ENCODE peak calls at places on chromosomes 4 and X, in six cellular contexts. M is mesenchymal stem cell, I is H1, K is IMR-90, C is mesendoderm, Y is neuronal stem cell. D is an unnamed sample.

GRCh38 chrX:97987979-97988378 is 1104.3 kb downstream of the RPA4 start:
- DNase-seq in C (no peak), M (no peak), I (no peak), K (no peak), Y (no peak), D (no peak)

GRCh38 chr4:139798456-139798855 is 132.8 kb downstream of the MGST2 start:
- DNase-seq in K (peak; percentile 10), I (no peak), Y (no peak), M (no peak), C (no peak), D (no peak)

GRCh38 chrX:50469206-50469605 is 1.4 kb downstream of the DGKK start:
- DNase-seq in K (no peak), I (no peak), C (no peak), Y (no peak), M (no peak), D (peak; percentile 30)

GRCh38 chrX:75784689-75785491 is at the start of gene MAGEE2:
- DNase-seq in Y (no peak), K (no peak), I (no peak), C (no peak), M (no peak), D (no peak)

GRCh38 chrX:110442631-110443030 is 84.0 kb downstream of the RTL9 start:
- DNase-seq in Y (no peak), K (peak; percentile 11), M (peak; percentile 22), C (peak; percentile 75), I (no peak), D (peak; percentile 71)

GRCh38 chr4:87174672-87175071 is 45.7 kb downstream of the KLHL8 start:
- DNase-seq in M (no peak), Y (no peak), K (no peak), C (no peak), I (no peak), D (no peak)

GRCh38 chr4:24794916-24795665 is at the start of gene SOD3:
- DNase-seq in I (peak; percentile 53), K (peak; percentile 86), Y (peak; percentile 48), M (peak; percentile 69), C (peak; percentile 91), D (peak; percentile 93)

GRCh38 chr4:2266181-2266580 is 4.3 kb upstream of the MXD4 start:
- DNase-seq in M (no peak), K (no peak), I (no peak), Y (no peak), C (no peak), D (no peak)

GRCh38 chrX:37371578-37371981 is 22.4 kb downstream of the PRRG1 start:
- DNase-seq in C (no peak), Y (no peak), I (no peak), M (no peak), K (peak; percentile 14), D (no peak)

GRCh38 chr4:11423465-11423864 is 5.2 kb downstream of the HS3ST1 start:
- DNase-seq in C (peak; percentile 94), M (no peak), K (no peak), Y (no peak), I (no peak), D (no peak)

GRCh38 chr4:83065268-83065667 is 30.3 kb downstream of the COPS4 start:
- DNase-seq in Y (no peak), K (no peak), M (no peak), I (no peak), C (no peak), D (no peak)

GRCh38 chr4:47704693-47705325 is 133.1 kb downstream of the CORIN start:
- DNase-seq in C (peak; percentile 81), Y (peak; percentile 42), M (peak; percentile 59), I (peak; percentile 19), K (peak; percentile 37), D (peak; percentile 70)

GRCh38 chrX:13627306-13627705 is 25.6 kb upstream of the TCEANC start:
- DNase-seq in K (no peak), C (no peak), M (no peak), I (no peak), Y (no peak), D (no peak)

GRCh38 chr4:186557486-186557885 is 2.1 kb upstream of the MTNR1A start:
- DNase-seq in Y (no peak), C (no peak), K (peak; percentile 45), M (peak; percentile 84), I (no peak), D (no peak)

GRCh38 chrX:11100281-11101035 is 10.7 kb upstream of the HCCS start:
- DNase-seq in M (peak; percentile 75), I (no peak), C (peak; percentile 69), Y (peak; percentile 31), K (peak; percentile 80), D (peak; percentile 30)

GRCh38 chrX:40460926-40461325 is 119.8 kb upstream of the ATP6AP2 start:
- DNase-seq in C (no peak), M (no peak), Y (no peak), K (no peak), I (no peak), D (no peak)

GRCh38 chr4:48445704-48446103 is 37.4 kb upstream of the SLC10A4 start:
- DNase-seq in C (no peak), I (no peak), M (peak; percentile 13), Y (no peak), K (peak; percentile 12), D (no peak)

GRCh38 chr4:71614626-71615025 is 169.3 kb downstream of the GC start:
- DNase-seq in C (no peak), I (no peak), K (no peak), Y (no peak), M (no peak), D (no peak)

GRCh38 chrX:116827063-116827462 is 364.3 kb upstream of the CT83 start:
- DNase-seq in I (no peak), K (no peak), C (no peak), M (no peak), Y (no peak), D (no peak)
- H3K23ac ChIP-seq in I (no peak overlapping the region), K (no peak overlapping the region), C (no peak overlapping the region), M (no peak overlapping the region), Y (no peak overlapping the region), D (no peak overlapping the region)

DNA sequence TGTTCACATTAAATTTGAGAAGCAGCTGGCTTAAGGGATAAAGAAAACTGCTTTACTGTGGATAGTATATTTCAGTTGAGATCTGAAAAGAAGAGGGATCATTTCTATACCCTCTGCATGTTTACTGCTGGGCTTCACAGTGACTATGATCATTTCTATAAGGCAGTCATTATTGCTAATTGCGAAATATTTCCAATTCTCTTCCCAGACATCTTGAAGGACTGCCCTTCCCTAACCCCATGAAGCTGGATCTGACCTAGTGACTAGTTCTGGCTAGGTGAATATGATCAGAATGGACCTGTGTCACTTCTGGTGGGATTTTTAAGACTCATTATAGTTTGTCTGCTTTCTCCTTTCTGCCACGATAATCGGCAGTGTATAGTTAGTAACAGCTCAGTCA is 506.5 kb upstream of the GALNT7 start:
- DNase-seq in M (no peak), I (no peak), C (no peak), K (no peak), Y (no peak), D (no peak)
- H2BK5ac ChIP-seq in M (no peak overlapping the region), I (no peak overlapping the region), C (no peak overlapping the region), K (no peak overlapping the region), Y (no peak overlapping the region), D (no peak overlapping the region)

GRCh38 chr4:84927428-84927827 is 39.1 kb downstream of the WDFY3 start:
- DNase-seq in I (no peak), C (peak; percentile 50), K (no peak), Y (no peak), M (no peak), D (no peak)

GRCh38 chr4:84931274-84931673 is 35.2 kb downstream of the WDFY3 start:
- DNase-seq in Y (no peak), K (no peak), I (no peak), M (no peak), C (no peak), D (no peak)

GRCh38 chr4:84924439-84924838 is 42.1 kb downstream of the WDFY3 start:
- DNase-seq in Y (no peak), C (no peak), K (no peak), I (no peak), M (no peak), D (no peak)

GRCh38 chr4:84931961-84932360 is 34.5 kb downstream of the WDFY3 start:
- DNase-seq in I (no peak), M (no peak), C (no peak), Y (no peak), K (no peak), D (no peak)

DNA sequence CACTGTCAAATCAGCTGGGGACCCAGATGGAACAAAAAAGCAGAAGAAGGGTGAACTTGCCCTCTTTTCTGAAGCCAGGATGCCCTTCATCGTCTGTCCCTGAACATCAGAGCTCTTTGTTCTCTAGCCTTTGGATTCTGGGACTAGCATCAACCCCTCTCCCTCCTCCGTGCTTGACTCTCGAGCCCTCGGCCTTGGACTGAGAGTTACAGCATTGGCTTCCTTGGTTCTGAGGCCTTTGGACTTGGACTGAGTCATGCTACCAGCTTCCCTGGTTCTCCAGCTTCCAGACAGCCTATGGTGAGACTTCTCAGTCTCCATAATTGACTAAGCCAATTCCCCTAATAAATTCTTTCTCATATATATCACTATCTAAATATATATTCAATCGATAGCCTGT is 38.4 kb downstream of the WDFY3 start:
- DNase-seq in I (no peak), C (no peak), Y (no peak), M (no peak), K (no peak), D (no peak)
- H3K23ac ChIP-seq in I (no peak overlapping the region), C (no peak overlapping the region), Y (no peak overlapping the region), M (no peak overlapping the region), K (no peak overlapping the region), D (no peak overlapping the region)

DNA sequence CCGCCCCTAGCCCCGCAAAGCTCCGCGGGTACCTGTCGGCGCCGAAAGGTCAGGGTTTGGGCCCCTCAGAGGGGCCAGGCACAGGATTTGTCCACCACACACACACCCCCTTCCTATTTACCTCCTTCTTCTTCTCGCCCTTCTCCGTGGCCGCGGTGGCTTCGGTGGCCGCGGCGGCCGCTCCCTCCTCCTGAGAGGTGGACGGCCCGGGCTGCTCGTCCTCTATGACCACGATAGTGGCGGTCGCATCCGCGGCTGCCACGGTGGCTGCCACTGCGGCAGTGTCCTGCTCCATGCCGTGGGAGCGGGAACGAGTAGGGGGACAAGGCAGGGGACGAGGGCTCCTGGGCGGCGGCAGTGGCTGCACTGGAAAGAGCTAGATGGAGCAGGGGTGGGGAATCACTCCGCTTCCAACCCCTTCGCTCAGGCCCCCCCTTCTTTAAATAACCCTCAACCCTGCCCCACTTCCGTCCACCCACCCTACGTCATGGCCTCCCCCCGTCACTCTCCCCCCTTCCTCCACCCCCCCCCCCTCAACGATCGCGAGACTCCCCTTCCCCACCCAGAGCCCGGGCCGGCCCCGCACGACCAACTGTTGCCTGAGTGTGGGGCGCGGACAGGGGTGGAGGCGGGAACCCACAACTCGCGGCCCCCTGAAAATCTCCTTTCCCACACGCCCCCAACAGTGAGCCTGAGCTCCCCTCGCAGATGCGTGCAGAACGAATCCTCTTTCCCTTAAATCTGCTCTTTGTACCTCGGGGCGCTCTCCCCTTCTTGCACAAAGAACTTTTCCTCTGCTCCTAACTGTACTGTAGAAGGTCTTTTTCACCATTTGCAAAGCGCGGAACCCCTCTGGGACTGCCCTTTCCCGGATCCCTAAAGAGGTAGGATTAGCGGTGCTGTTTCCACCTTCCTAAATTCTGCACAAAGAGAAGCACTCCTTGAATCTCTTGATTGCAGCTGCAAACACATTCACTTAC is at the start of gene SMARCA1:
- DNase-seq in K (peak; percentile 63), Y (peak; percentile 46), M (peak; percentile 79), I (no peak), C (peak; percentile 77), D (peak; percentile 63)
- H2BK5ac ChIP-seq in K (peak within 1 kb of the TSS; percentile 52), Y (peak within 1 kb of the TSS; percentile 35), M (peak within 1 kb of the TSS; percentile 76), I (peak within 1 kb of the TSS; percentile 60), C (no peak within 1 kb of the TSS), D (no peak within 1 kb of the TSS)